ENCODE peak calls at places on chromosome 9, in six cellular contexts. One of them, this sample, is unnamed.
A peak's percentile ranks its signal among the peaks of the same experiment; 100 is the strongest.

GRCh38 chr9:24614070-24614469 is 68.4 kb upstream of the IZUMO3 start:
- DNase-seq in AG09309: no peak
- DNase-seq in glomerular endothelial cell: no peak
- DNase-seq in effector CD4-positive, alpha-beta T cell: no peak
- DNase-seq in amniotic stem cell: no peak
- DNase-seq in Peyer's patch: no peak
- DNase-seq in this sample: no peak

GRCh38 chr9:35828716-35829083 is at the start of gene FAM221B:
- DNase-seq in AG09309: no peak
- DNase-seq in Peyer's patch: peak; percentile 66
- DNase-seq in glomerular endothelial cell: no peak
- DNase-seq in effector CD4-positive, alpha-beta T cell: no peak
- DNase-seq in amniotic stem cell: no peak
- DNase-seq in this sample: no peak

GRCh38 chr9:107193251-107193650 is 89.8 kb upstream of the RAD23B start:
- DNase-seq in glomerular endothelial cell: no peak
- DNase-seq in AG09309: no peak
- DNase-seq in effector CD4-positive, alpha-beta T cell: no peak
- DNase-seq in Peyer's patch: no peak
- DNase-seq in amniotic stem cell: no peak
- DNase-seq in this sample: no peak

GRCh38 chr9:38339496-38339895 is 53.0 kb upstream of the ALDH1B1 start:
- DNase-seq in effector CD4-positive, alpha-beta T cell: no peak
- DNase-seq in amniotic stem cell: no peak
- DNase-seq in AG09309: peak; percentile 59
- DNase-seq in glomerular endothelial cell: no peak
- DNase-seq in Peyer's patch: peak; percentile 45
- DNase-seq in this sample: no peak

GRCh38 chr9:136361757-136362449 is 1.6 kb downstream of the DNLZ start:
- DNase-seq in effector CD4-positive, alpha-beta T cell: no peak
- DNase-seq in amniotic stem cell: no peak
- DNase-seq in glomerular endothelial cell: no peak
- DNase-seq in AG09309: no peak
- DNase-seq in Peyer's patch: no peak
- DNase-seq in this sample: no peak

GRCh38 chr9:124188331-124189110 is 69.2 kb upstream of the NEK6 start:
- DNase-seq in effector CD4-positive, alpha-beta T cell: no peak
- DNase-seq in amniotic stem cell: no peak
- DNase-seq in Peyer's patch: no peak
- DNase-seq in glomerular endothelial cell: no peak
- DNase-seq in AG09309: no peak
- DNase-seq in this sample: no peak

GRCh38 chr9:12956805-12957204 is 182.0 kb downstream of the LURAP1L start:
- DNase-seq in effector CD4-positive, alpha-beta T cell: no peak
- DNase-seq in Peyer's patch: no peak
- DNase-seq in glomerular endothelial cell: no peak
- DNase-seq in amniotic stem cell: no peak
- DNase-seq in AG09309: no peak
- DNase-seq in this sample: no peak

GRCh38 chr9:26746357-26747072 is 146.1 kb downstream of the CAAP1 start:
- DNase-seq in AG09309: no peak
- DNase-seq in amniotic stem cell: no peak
- DNase-seq in effector CD4-positive, alpha-beta T cell: no peak
- DNase-seq in glomerular endothelial cell: no peak
- DNase-seq in Peyer's patch: peak; percentile 47
- DNase-seq in this sample: no peak

GRCh38 chr9:6495484-6495883 is 82.5 kb downstream of the UHRF2 start:
- DNase-seq in amniotic stem cell: no peak
- DNase-seq in AG09309: no peak
- DNase-seq in effector CD4-positive, alpha-beta T cell: no peak
- DNase-seq in glomerular endothelial cell: no peak
- DNase-seq in Peyer's patch: no peak
- DNase-seq in this sample: no peak

GRCh38 chr9:17810728-17811634 is 232.1 kb downstream of the SH3GL2 start:
- DNase-seq in Peyer's patch: peak; percentile 83
- DNase-seq in AG09309: peak; percentile 16
- DNase-seq in glomerular endothelial cell: peak; percentile 37
- DNase-seq in amniotic stem cell: peak; percentile 62
- DNase-seq in effector CD4-positive, alpha-beta T cell: no peak
- DNase-seq in this sample: no peak

GRCh38 chr9:85292261-85292660 is 449.5 kb downstream of the AGTPBP1 start:
- DNase-seq in amniotic stem cell: no peak
- DNase-seq in AG09309: no peak
- DNase-seq in Peyer's patch: no peak
- DNase-seq in effector CD4-positive, alpha-beta T cell: no peak
- DNase-seq in glomerular endothelial cell: no peak
- DNase-seq in this sample: no peak

GRCh38 chr9:114086009-114086408 is 7.9 kb upstream of the AMBP start:
- DNase-seq in effector CD4-positive, alpha-beta T cell: no peak
- DNase-seq in Peyer's patch: no peak
- DNase-seq in amniotic stem cell: no peak
- DNase-seq in glomerular endothelial cell: no peak
- DNase-seq in AG09309: no peak
- DNase-seq in this sample: no peak

GRCh38 chr9:16385590-16386578 is 484.6 kb downstream of the BNC2 start:
- DNase-seq in effector CD4-positive, alpha-beta T cell: no peak
- DNase-seq in glomerular endothelial cell: no peak
- DNase-seq in Peyer's patch: no peak
- DNase-seq in AG09309: peak; percentile 62
- DNase-seq in amniotic stem cell: no peak
- DNase-seq in this sample: no peak

GRCh38 chr9:26605367-26605766 is 287.2 kb downstream of the CAAP1 start:
- DNase-seq in effector CD4-positive, alpha-beta T cell: no peak
- DNase-seq in glomerular endothelial cell: no peak
- DNase-seq in AG09309: no peak
- DNase-seq in amniotic stem cell: no peak
- DNase-seq in Peyer's patch: no peak
- DNase-seq in this sample: no peak

GRCh38 chr9:19976226-19976625 is 187.4 kb upstream of the SLC24A2 start:
- DNase-seq in amniotic stem cell: no peak
- DNase-seq in glomerular endothelial cell: no peak
- DNase-seq in AG09309: no peak
- DNase-seq in effector CD4-positive, alpha-beta T cell: no peak
- DNase-seq in Peyer's patch: no peak
- DNase-seq in this sample: no peak